ENCODE peak calls at places on chromosomes 16 and 17, in eight cellular contexts. C, F, X, H, S, W, L and I are unnamed samples.

GRCh38 chr16:70390774-70391173 is 44.1 kb downstream of the DDX19A start:
- DNase-seq in X (no peak), S (no peak), C (no peak), H (no peak), W (no peak), F (no peak), L (no peak), I (no peak)

GRCh38 chr17:19755392-19755791 is 7.3 kb upstream of the ALDH3A1 start:
- DNase-seq in L (no peak), C (no peak), F (no peak), W (no peak), S (no peak), X (no peak), H (no peak), I (no peak)

GRCh38 chr16:29028457-29029167 is 43.8 kb downstream of the LAT start:
- DNase-seq in C (no peak), X (no peak), W (no peak), F (no peak), L (no peak), H (no peak), S (no peak), I (no peak)

GRCh38 chr17:42484304-42484703 is 25.6 kb downstream of the ATP6V0A1 start:
- DNase-seq in X (no peak), H (no peak), C (no peak), W (peak), F (no peak), S (no peak), L (peak), I (no peak)

GRCh38 chr16:35730251-35730650 is 2270.8 kb downstream of the TP53TG3F start:
- DNase-seq in C (no peak), L (no peak), H (no peak), X (no peak), W (no peak), F (no peak), S (no peak), I (no peak)

GRCh38 chr16:88768041-88768876 is 16.8 kb downstream of the PIEZO1 start:
- DNase-seq in S (no peak), H (peak), F (no peak), X (peak), W (no peak), C (peak), L (no peak), I (no peak)

GRCh38 chr17:77529328-77529650 is 388.5 kb downstream of the SEC14L1 start:
- DNase-seq in L (no peak), W (no peak), C (no peak), F (no peak), X (no peak), H (no peak), S (no peak), I (no peak)

GRCh38 chr17:9244066-9245052 is 223.0 kb downstream of the NTN1 start:
- DNase-seq in S (no peak), H (no peak), L (no peak), F (no peak), X (no peak), W (no peak), C (peak), I (no peak)

GRCh38 chr17:77963441-77963840 is 4.9 kb downstream of the TNRC6C start:
- DNase-seq in H (peak), L (peak), S (no peak), W (no peak), X (peak), C (peak), F (no peak), I (no peak)

GRCh38 chr17:49582055-49582703 is 6.5 kb downstream of the NXPH3 start:
- DNase-seq in L (no peak), H (no peak), S (no peak), X (peak), F (no peak), W (no peak), C (no peak), I (no peak)

GRCh38 chr17:3529817-3530741 is 27.5 kb downstream of the TRPV3 start:
- DNase-seq in H (no peak), S (no peak), X (no peak), C (no peak), F (peak), L (peak), W (no peak), I (no peak)

GRCh38 chr17:6444573-6445335 is 499 bp downstream of the PIMREG start:
- DNase-seq in W (no peak), H (no peak), C (no peak), F (no peak), S (no peak), X (no peak), L (no peak), I (no peak)

GRCh38 chr17:54196751-54197150 is 374.0 kb downstream of the KIF2B start:
- DNase-seq in F (no peak), S (no peak), C (no peak), H (no peak), X (no peak), L (no peak), W (no peak), I (no peak)

GRCh38 chr17:76585048-76585648 is 512 bp downstream of the ST6GALNAC2 start:
- DNase-seq in C (no peak), X (no peak), H (no peak), S (no peak), F (peak), L (no peak), W (no peak), I (no peak)

GRCh38 chr16:89023621-89024511 is 46.9 kb upstream of the CBFA2T3 start:
- DNase-seq in H (no peak), L (no peak), C (no peak), X (no peak), W (no peak), F (peak), S (no peak), I (no peak)

GRCh38 chr16:74451951-74452758 is 30.9 kb upstream of the CLEC18B start:
- DNase-seq in S (no peak), L (no peak), F (no peak), H (no peak), X (no peak), C (no peak), W (peak), I (no peak)

GRCh38 chr16:89764711-89765201 is 43.4 kb downstream of the ZNF276 start:
- DNase-seq in W (peak), X (no peak), S (no peak), H (no peak), C (no peak), F (no peak), L (no peak), I (no peak)

GRCh38 chr17:30360396-30360795 is 18.3 kb upstream of the CPD start:
- DNase-seq in F (no peak), W (no peak), X (no peak), L (no peak), H (no peak), S (no peak), C (no peak), I (no peak)

GRCh38 chr17:3750926-3751325 is 27.2 kb downstream of the HASPIN start:
- DNase-seq in F (no peak), S (no peak), H (no peak), C (no peak), W (no peak), L (no peak), X (no peak), I (no peak)

GRCh38 chr16:28549301-28549899 is 4.3 kb upstream of the SGF29 start:
- DNase-seq in X (peak), S (no peak), W (no peak), H (no peak), F (no peak), L (peak), C (peak), I (peak)

GRCh38 chr17:38447502-38448095 is 19.3 kb downstream of the ARHGAP23 start:
- DNase-seq in X (no peak), F (no peak), W (no peak), S (no peak), C (no peak), H (no peak), L (no peak), I (no peak)

GRCh38 chr16:69100046-69100765 is 5.2 kb upstream of the HAS3 start:
- DNase-seq in L (no peak), F (no peak), S (no peak), X (peak), W (no peak), C (no peak), H (no peak), I (no peak)

GRCh38 chr16:84144301-84144858 is 597 bp downstream of the HSDL1 start:
- DNase-seq in S (no peak), X (peak), F (peak), W (no peak), C (peak), L (no peak), H (peak), I (peak)

GRCh38 chr16:3570420-3571062 is 6.7 kb downstream of the NLRC3 start:
- DNase-seq in H (no peak), X (no peak), F (no peak), C (no peak), W (no peak), L (peak), S (no peak), I (no peak)

GRCh38 chr17:67474081-67474661 is 97.1 kb downstream of the PITPNC1 start:
- DNase-seq in C (peak), W (no peak), S (no peak), L (no peak), H (no peak), F (no peak), X (no peak), I (no peak)

GRCh38 chr17:11170901-11171300 is 70.1 kb upstream of the SHISA6 start:
- DNase-seq in W (no peak), L (no peak), F (no peak), C (no peak), X (no peak), H (no peak), S (no peak), I (no peak)

GRCh38 chr17:35053204-35053603 is 10.3 kb downstream of the RFFL start:
- DNase-seq in W (no peak), L (no peak), X (no peak), S (no peak), H (no peak), F (no peak), C (no peak), I (no peak)

GRCh38 chr17:4708436-4708835 is 2.0 kb upstream of the ARRB2 start:
- DNase-seq in L (peak), W (no peak), F (peak), S (no peak), C (no peak), X (no peak), H (no peak), I (peak)

GRCh38 chr17:55783684-55784245 is 32.9 kb downstream of the PCTP start:
- DNase-seq in H (no peak), L (no peak), W (no peak), S (no peak), X (peak), C (no peak), F (no peak), I (no peak)

GRCh38 chr16:27404163-27404823 is 2.3 kb downstream of the IL21R start:
- DNase-seq in W (no peak), H (no peak), L (no peak), C (no peak), S (no peak), X (no peak), F (no peak), I (no peak)

GRCh38 chr16:31265329-31266245 is 5.8 kb downstream of the ITGAM start:
- DNase-seq in C (peak), H (no peak), X (no peak), L (no peak), W (peak), F (peak), S (peak), I (peak)

GRCh38 chr16:62077998-62078397 is 41.8 kb upstream of the CDH8 start:
- DNase-seq in W (no peak), C (no peak), S (peak), L (no peak), H (no peak), F (peak), X (peak), I (no peak)
- TF ChIP-seq USF2 in W (no peak), C (no peak), S (no peak), L (no peak), H (no peak), F (no peak), X (no peak), I (no peak)

GRCh38 chr17:32529604-32530003 is 42.8 kb downstream of the CDK5R1 start:
- DNase-seq in C (no peak), H (no peak), W (no peak), S (no peak), X (no peak), F (no peak), L (no peak), I (no peak)

GRCh38 chr17:32523827-32524552 is 37.2 kb downstream of the CDK5R1 start:
- DNase-seq in F (no peak), W (peak), H (no peak), L (no peak), C (no peak), S (no peak), X (no peak), I (no peak)

GRCh38 chr17:32528825-32529224 is 42.0 kb downstream of the CDK5R1 start:
- DNase-seq in F (no peak), H (no peak), C (no peak), L (no peak), S (no peak), X (no peak), W (no peak), I (no peak)

GRCh38 chr17:32525116-32525515 is 38.3 kb downstream of the CDK5R1 start:
- DNase-seq in F (no peak), H (no peak), C (peak), W (no peak), X (no peak), S (no peak), L (no peak), I (no peak)

GRCh38 chr17:32527146-32527545 is 40.4 kb downstream of the CDK5R1 start:
- DNase-seq in H (no peak), X (no peak), L (no peak), F (no peak), W (no peak), C (no peak), S (no peak), I (no peak)
- TF ChIP-seq USF2 in H (no peak), X (no peak), L (no peak), F (no peak), W (no peak), C (no peak), S (no peak), I (no peak)

GRCh38 chr16:73037331-73037745 is 10.6 kb downstream of the ZFHX3 start:
- DNase-seq in L (no peak), F (no peak), W (no peak), X (peak), H (peak), C (no peak), S (no peak), I (no peak)
- TF ChIP-seq USF2 in L (no peak), F (no peak), W (no peak), X (no peak), H (no peak), C (no peak), S (no peak), I (no peak)

GRCh38 chr16:30121741-30122620 is 1.0 kb downstream of the MAPK3 start:
- DNase-seq in W (no peak), L (no peak), H (no peak), S (no peak), F (no peak), C (no peak), X (peak), I (no peak)
- TF ChIP-seq USF2 in W (no peak), L (no peak), H (no peak), S (no peak), F (no peak), C (no peak), X (no peak), I (no peak)

DNA sequence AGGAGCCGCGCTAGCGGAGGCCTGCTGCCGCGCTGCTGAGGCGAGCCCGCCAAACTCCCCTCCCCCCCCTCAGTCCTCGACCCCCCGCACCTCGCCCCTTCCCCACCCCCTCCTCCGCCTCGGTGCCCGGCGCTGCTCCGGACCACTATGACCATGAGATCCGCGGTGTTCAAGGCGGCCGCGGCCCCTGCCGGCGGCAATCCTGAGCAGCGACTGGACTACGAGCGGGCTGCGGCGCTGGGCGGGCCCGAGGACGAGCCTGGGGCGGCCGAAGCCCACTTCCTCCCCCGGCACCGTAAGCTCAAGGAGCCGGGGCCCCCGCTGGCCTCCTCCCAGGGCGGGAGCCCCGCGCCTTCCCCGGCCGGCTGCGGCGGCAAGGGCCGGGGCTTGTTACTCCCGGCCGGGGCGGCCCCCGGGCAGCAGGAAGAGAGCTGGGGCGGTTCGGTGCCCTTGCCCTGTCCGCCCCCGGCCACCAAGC is 734 bp downstream of the MSL1 start:
- DNase-seq in H (peak), C (peak), L (no peak), W (no peak), X (peak), F (peak), S (no peak), I (peak)
- TF ChIP-seq USF2 in H (no peak), C (no peak), L (no peak), W (no peak), X (no peak), F (no peak), S (no peak), I (no peak)

GRCh38 chr17:62804822-62805221 is 3.3 kb downstream of the MARCHF10 start:
- DNase-seq in C (peak), F (no peak), L (no peak), H (no peak), S (no peak), W (no peak), X (no peak), I (peak)
- TF ChIP-seq USF2 in C (no peak), F (no peak), L (no peak), H (no peak), S (no peak), W (no peak), X (no peak), I (no peak)

GRCh38 chr17:74773871-74774286 is 2.3 kb downstream of the NAT9 start:
- DNase-seq in C (peak), F (no peak), X (no peak), H (no peak), L (peak), W (no peak), S (no peak), I (no peak)
- TF ChIP-seq USF2 in C (no peak), F (no peak), X (no peak), H (no peak), L (no peak), W (no peak), S (no peak), I (no peak)